ENCODE peak calls at places on chromosomes 6 and 20, in six cellular contexts. One of them, this sample, is unnamed.

GRCh38 chr20:48629960-48630315 is 197.9 kb downstream of the PREX1 start:
- DNase-seq in A549: no peak
- DNase-seq in K562: no peak
- DNase-seq in endothelial cell of umbilical vein: no peak
- DNase-seq in HepG2: no peak
- DNase-seq in GM12878: no peak
- DNase-seq in this sample: no peak

GRCh38 chr6:44955145-44955544 is 373.0 kb upstream of the RUNX2 start:
- DNase-seq in A549: no peak
- DNase-seq in K562: no peak
- DNase-seq in endothelial cell of umbilical vein: no peak
- DNase-seq in HepG2: no peak
- DNase-seq in GM12878: no peak
- DNase-seq in this sample: no peak

GRCh38 chr6:145214570-145214969 is 520.8 kb downstream of the EPM2A start:
- DNase-seq in A549: peak
- DNase-seq in K562: no peak
- DNase-seq in endothelial cell of umbilical vein: peak
- DNase-seq in HepG2: peak
- DNase-seq in GM12878: no peak
- DNase-seq in this sample: peak

GRCh38 chr6:19714415-19715165 is 122.6 kb upstream of the ID4 start:
- DNase-seq in A549: no peak
- DNase-seq in K562: no peak
- DNase-seq in endothelial cell of umbilical vein: no peak
- DNase-seq in HepG2: no peak
- DNase-seq in GM12878: no peak
- DNase-seq in this sample: no peak

GRCh38 chr6:43909474-43910148 is 139.6 kb downstream of the VEGFA start:
- DNase-seq in A549: no peak
- DNase-seq in K562: no peak
- DNase-seq in endothelial cell of umbilical vein: no peak
- DNase-seq in HepG2: no peak
- DNase-seq in GM12878: no peak
- DNase-seq in this sample: no peak

GRCh38 chr20:36644713-36645109 is 1.3 kb downstream of the SLA2 start:
- DNase-seq in A549: no peak
- DNase-seq in K562: no peak
- DNase-seq in endothelial cell of umbilical vein: no peak
- DNase-seq in HepG2: no peak
- DNase-seq in GM12878: no peak
- DNase-seq in this sample: no peak

GRCh38 chr20:59684685-59685212 is 80.4 kb downstream of the PHACTR3 start:
- DNase-seq in A549: no peak
- DNase-seq in K562: no peak
- DNase-seq in endothelial cell of umbilical vein: no peak
- DNase-seq in HepG2: no peak
- DNase-seq in GM12878: no peak
- DNase-seq in this sample: no peak

GRCh38 chr20:33506576-33506975 is 16.7 kb downstream of the CBFA2T2 start:
- DNase-seq in A549: no peak
- DNase-seq in K562: no peak
- DNase-seq in endothelial cell of umbilical vein: no peak
- DNase-seq in HepG2: no peak
- DNase-seq in GM12878: no peak
- DNase-seq in this sample: no peak

GRCh38 chr6:121971886-121972285 is 427.6 kb upstream of the HSF2 start:
- DNase-seq in A549: no peak
- DNase-seq in K562: no peak
- DNase-seq in endothelial cell of umbilical vein: no peak
- DNase-seq in HepG2: no peak
- DNase-seq in GM12878: no peak
- DNase-seq in this sample: no peak

GRCh38 chr6:70277480-70277879 is 25.4 kb downstream of the COL9A1 start:
- DNase-seq in A549: no peak
- DNase-seq in K562: no peak
- DNase-seq in endothelial cell of umbilical vein: no peak
- DNase-seq in HepG2: no peak
- DNase-seq in GM12878: no peak
- DNase-seq in this sample: no peak

GRCh38 chr6:42556462-42556861 is 7.4 kb upstream of the UBR2 start:
- DNase-seq in A549: no peak
- DNase-seq in K562: no peak
- DNase-seq in endothelial cell of umbilical vein: no peak
- DNase-seq in HepG2: no peak
- DNase-seq in GM12878: no peak
- DNase-seq in this sample: peak

GRCh38 chr6:106692823-106693216 is 63.4 kb downstream of the QRSL1 start:
- DNase-seq in A549: no peak
- DNase-seq in K562: no peak
- DNase-seq in endothelial cell of umbilical vein: no peak
- DNase-seq in HepG2: no peak
- DNase-seq in GM12878: no peak
- DNase-seq in this sample: no peak

GRCh38 chr20:14617123-14617522 is 279.7 kb upstream of the FLRT3 start:
- DNase-seq in A549: peak
- DNase-seq in K562: no peak
- DNase-seq in endothelial cell of umbilical vein: no peak
- DNase-seq in HepG2: no peak
- DNase-seq in GM12878: no peak
- DNase-seq in this sample: no peak

GRCh38 chr6:53044071-53044470 is 21.1 kb upstream of the FBXO9 start:
- DNase-seq in A549: no peak
- DNase-seq in K562: no peak
- DNase-seq in endothelial cell of umbilical vein: no peak
- DNase-seq in HepG2: no peak
- DNase-seq in GM12878: no peak
- DNase-seq in this sample: no peak

GRCh38 chr6:56292505-56293181 is 45.3 kb upstream of the COL21A1 start:
- DNase-seq in A549: peak
- DNase-seq in K562: peak
- DNase-seq in endothelial cell of umbilical vein: peak
- DNase-seq in HepG2: peak
- DNase-seq in GM12878: no peak
- DNase-seq in this sample: peak

GRCh38 chr6:46347669-46348068 is 143.6 kb downstream of the RCAN2 start:
- DNase-seq in A549: no peak
- DNase-seq in K562: no peak
- DNase-seq in endothelial cell of umbilical vein: no peak
- DNase-seq in HepG2: no peak
- DNase-seq in GM12878: peak
- DNase-seq in this sample: no peak

GRCh38 chr6:13370623-13371022 is 42.3 kb upstream of the TBC1D7 start:
- DNase-seq in A549: no peak
- DNase-seq in K562: no peak
- DNase-seq in endothelial cell of umbilical vein: no peak
- DNase-seq in HepG2: peak
- DNase-seq in GM12878: no peak
- DNase-seq in this sample: no peak

GRCh38 chr20:63247678-63248228 is 6.5 kb downstream of the NKAIN4 start:
- DNase-seq in A549: no peak
- DNase-seq in K562: no peak
- DNase-seq in endothelial cell of umbilical vein: no peak
- DNase-seq in HepG2: no peak
- DNase-seq in GM12878: no peak
- DNase-seq in this sample: no peak

GRCh38 chr6:21836772-21837460 is 243.4 kb downstream of the SOX4 start:
- DNase-seq in A549: no peak
- DNase-seq in K562: no peak
- DNase-seq in endothelial cell of umbilical vein: peak
- DNase-seq in HepG2: no peak
- DNase-seq in GM12878: no peak
- DNase-seq in this sample: no peak

GRCh38 chr6:19669206-19669605 is 168.0 kb upstream of the ID4 start:
- DNase-seq in A549: no peak
- DNase-seq in K562: no peak
- DNase-seq in endothelial cell of umbilical vein: no peak
- DNase-seq in HepG2: no peak
- DNase-seq in GM12878: no peak
- DNase-seq in this sample: no peak

GRCh38 chr20:60232380-60232779 is 274.2 kb downstream of the CDH26 start:
- DNase-seq in A549: no peak
- DNase-seq in K562: no peak
- DNase-seq in endothelial cell of umbilical vein: no peak
- DNase-seq in HepG2: no peak
- DNase-seq in GM12878: no peak
- DNase-seq in this sample: no peak

GRCh38 chr6:74879234-74879633 is 326.6 kb downstream of the COL12A1 start:
- DNase-seq in A549: no peak
- DNase-seq in K562: no peak
- DNase-seq in endothelial cell of umbilical vein: no peak
- DNase-seq in HepG2: no peak
- DNase-seq in GM12878: no peak
- DNase-seq in this sample: no peak

GRCh38 chr6:136685540-136686108 is 106.7 kb downstream of the MAP3K5 start:
- DNase-seq in A549: no peak
- DNase-seq in K562: no peak
- DNase-seq in endothelial cell of umbilical vein: no peak
- DNase-seq in HepG2: no peak
- DNase-seq in GM12878: no peak
- DNase-seq in this sample: no peak
- TF ChIP-seq MYC in A549: no peak
- TF ChIP-seq MYC in K562: no peak
- TF ChIP-seq MYC in endothelial cell of umbilical vein: no peak
- TF ChIP-seq MYC in HepG2: no peak
- TF ChIP-seq MYC in GM12878: no peak
- TF ChIP-seq MYC in this sample: no peak

DNA sequence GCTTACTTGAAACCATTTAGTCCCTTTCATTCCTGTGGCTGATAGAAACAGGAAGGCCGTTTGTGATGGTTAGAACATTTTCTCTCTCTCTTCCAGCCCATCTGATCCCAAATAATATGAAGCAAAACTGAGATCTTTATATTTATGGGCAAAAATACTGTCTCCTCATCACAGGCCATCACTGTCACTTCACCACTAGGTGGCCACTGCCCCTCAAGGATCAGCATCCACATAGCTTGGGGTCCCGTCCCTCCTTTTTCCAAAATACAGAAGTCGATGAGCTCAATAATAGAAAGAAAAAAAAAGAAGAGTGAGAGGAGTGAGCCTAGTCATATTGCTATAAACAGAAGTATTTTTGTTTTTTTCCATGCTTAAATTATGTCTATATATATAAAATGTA is 46.4 kb upstream of the LAMP5 start:
- DNase-seq in A549: peak
- DNase-seq in K562: peak
- DNase-seq in endothelial cell of umbilical vein: no peak
- DNase-seq in HepG2: peak
- DNase-seq in GM12878: no peak
- DNase-seq in this sample: peak
- TF ChIP-seq CTCF in A549: peak
- TF ChIP-seq CTCF in K562: peak
- TF ChIP-seq CTCF in endothelial cell of umbilical vein: peak
- TF ChIP-seq CTCF in HepG2: peak
- TF ChIP-seq CTCF in GM12878: peak
- TF ChIP-seq CTCF in this sample: peak

GRCh38 chr6:111800468-111800760 is 72.8 kb downstream of the FYN start:
- DNase-seq in A549: no peak
- DNase-seq in K562: no peak
- DNase-seq in endothelial cell of umbilical vein: no peak
- DNase-seq in HepG2: no peak
- DNase-seq in GM12878: no peak
- DNase-seq in this sample: no peak
- TF ChIP-seq MYC in A549: no peak
- TF ChIP-seq MYC in K562: no peak
- TF ChIP-seq MYC in endothelial cell of umbilical vein: no peak
- TF ChIP-seq MYC in HepG2: no peak
- TF ChIP-seq MYC in GM12878: no peak
- TF ChIP-seq MYC in this sample: no peak

GRCh38 chr6:6674872-6675271 is 86.4 kb downstream of the LY86 start:
- DNase-seq in A549: no peak
- DNase-seq in K562: peak
- DNase-seq in endothelial cell of umbilical vein: no peak
- DNase-seq in HepG2: no peak
- DNase-seq in GM12878: no peak
- DNase-seq in this sample: peak
- TF ChIP-seq CTCF in A549: no peak
- TF ChIP-seq CTCF in K562: peak
- TF ChIP-seq CTCF in endothelial cell of umbilical vein: peak
- TF ChIP-seq CTCF in HepG2: peak
- TF ChIP-seq CTCF in GM12878: no peak
- TF ChIP-seq CTCF in this sample: peak

GRCh38 chr20:32052090-32052791 is at the start of gene HCK:
- DNase-seq in A549: no peak
- DNase-seq in K562: no peak
- DNase-seq in endothelial cell of umbilical vein: no peak
- DNase-seq in HepG2: no peak
- DNase-seq in GM12878: no peak
- DNase-seq in this sample: peak

GRCh38 chr20:32050851-32051556 is 1.0 kb upstream of the HCK start:
- DNase-seq in A549: no peak
- DNase-seq in K562: no peak
- DNase-seq in endothelial cell of umbilical vein: no peak
- DNase-seq in HepG2: no peak
- DNase-seq in GM12878: no peak
- DNase-seq in this sample: peak

GRCh38 chr20:32052792-32053362 is 835 bp downstream of the HCK start:
- DNase-seq in A549: no peak
- DNase-seq in K562: no peak
- DNase-seq in endothelial cell of umbilical vein: no peak
- DNase-seq in HepG2: no peak
- DNase-seq in GM12878: no peak
- DNase-seq in this sample: peak

GRCh38 chr20:32050324-32050723 is 1.7 kb upstream of the HCK start:
- DNase-seq in A549: no peak
- DNase-seq in K562: no peak
- DNase-seq in endothelial cell of umbilical vein: no peak
- DNase-seq in HepG2: no peak
- DNase-seq in GM12878: no peak
- DNase-seq in this sample: no peak

DNA sequence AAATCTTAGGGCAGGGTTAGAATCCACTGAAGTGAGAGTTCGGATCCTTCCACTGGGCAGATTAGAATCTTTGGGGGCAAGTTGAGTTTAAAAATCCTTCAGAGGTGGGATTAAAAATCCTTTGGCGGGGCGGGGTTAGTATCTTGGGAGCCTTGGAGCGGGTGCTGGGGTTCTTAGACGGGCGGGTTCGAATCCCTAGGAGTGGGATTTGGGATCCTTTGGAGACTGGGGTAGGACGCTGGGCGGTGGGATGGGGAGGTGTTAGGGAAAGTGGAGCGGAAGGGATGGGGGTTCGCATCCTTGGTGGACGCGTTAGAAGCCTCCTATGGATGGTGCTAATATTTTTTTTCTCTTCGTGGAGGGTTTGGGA is 337 bp upstream of the HCK start:
- DNase-seq in A549: no peak
- DNase-seq in K562: no peak
- DNase-seq in endothelial cell of umbilical vein: no peak
- DNase-seq in HepG2: no peak
- DNase-seq in GM12878: no peak
- DNase-seq in this sample: no peak
- TF ChIP-seq MYC in A549: no peak
- TF ChIP-seq MYC in K562: no peak
- TF ChIP-seq MYC in endothelial cell of umbilical vein: no peak
- TF ChIP-seq MYC in HepG2: no peak
- TF ChIP-seq MYC in GM12878: no peak
- TF ChIP-seq MYC in this sample: no peak

This sample was measured in NB4.